ENCODE peak calls at places on chromosome 11, in five cellular contexts. F is neural crest cell, W is HFFc6, E is WTC11, H is lower leg skin. Q is an unnamed sample.

GRCh38 chr11:67271548-67272284 is 5.4 kb downstream of the GRK2 start:
- DNase-seq in F (no peak), W (no peak), E (peak; percentile 28), H (no peak), Q (no peak)

GRCh38 chr11:44944181-44944852 is 6.4 kb downstream of the TP53I11 start:
- DNase-seq in F (no peak), W (no peak), E (no peak), H (no peak), Q (no peak)

GRCh38 chr11:46359936-46360335 is 12.7 kb downstream of the DGKZ start:
- DNase-seq in F (no peak), W (no peak), E (no peak), H (no peak), Q (no peak)

GRCh38 chr11:132980721-132981120 is 551.6 kb downstream of the OPCML start:
- DNase-seq in F (no peak), W (no peak), E (no peak), H (no peak), Q (no peak)

GRCh38 chr11:113781682-113782081 is 2.1 kb downstream of the CLDN25 start:
- DNase-seq in F (no peak), W (no peak), E (no peak), H (no peak), Q (no peak)

GRCh38 chr11:131723088-131723487 is 352.7 kb downstream of the NTM start:
- DNase-seq in F (no peak), W (no peak), E (no peak), H (no peak), Q (no peak)

GRCh38 chr11:104690243-104690642 is 208.0 kb downstream of the CASP12 start:
- DNase-seq in F (no peak), W (no peak), E (no peak), H (no peak), Q (no peak)

GRCh38 chr11:74844865-74845264 is 96.2 kb downstream of the RNF169 start:
- DNase-seq in F (no peak), W (no peak), E (no peak), H (no peak), Q (no peak)

GRCh38 chr11:32569313-32569881 is 14.2 kb upstream of the EIF3M start:
- DNase-seq in F (no peak), W (no peak), E (no peak), H (no peak), Q (no peak)

GRCh38 chr11:86148339-86148738 is 79.5 kb upstream of the PICALM start:
- DNase-seq in F (no peak), W (no peak), E (no peak), H (no peak), Q (no peak)

GRCh38 chr11:120698918-120699317 is 187.4 kb downstream of the GRIK4 start:
- DNase-seq in F (no peak), W (no peak), E (no peak), H (no peak), Q (no peak)

GRCh38 chr11:120694706-120695105 is 183.2 kb downstream of the GRIK4 start:
- DNase-seq in F (no peak), W (no peak), E (no peak), H (no peak), Q (no peak)

GRCh38 chr11:120695426-120695825 is 183.9 kb downstream of the GRIK4 start:
- DNase-seq in F (no peak), W (no peak), E (no peak), H (no peak), Q (no peak)

DNA sequence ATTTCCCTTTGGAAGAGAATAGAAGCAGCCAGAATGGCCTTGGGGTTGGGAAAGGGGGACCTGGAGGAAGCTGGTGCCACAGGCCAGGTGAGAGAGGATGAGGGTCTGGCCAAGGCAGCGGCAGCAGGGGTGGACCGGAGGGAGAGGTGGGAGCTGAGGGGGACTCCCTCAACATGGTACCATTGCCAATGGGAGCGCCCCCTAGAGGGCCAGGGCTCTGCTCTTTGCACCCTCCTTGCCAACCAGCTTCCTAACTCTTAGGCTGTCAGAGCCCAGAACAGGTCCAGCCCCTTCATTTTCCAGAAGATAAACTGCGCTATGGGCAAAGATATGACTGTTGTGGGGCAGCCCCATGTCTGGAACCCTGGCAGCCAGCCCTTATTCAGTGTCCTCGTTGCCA is 185.0 kb downstream of the GRIK4 start:
- DNase-seq in F (no peak), W (no peak), E (peak; percentile 69), H (no peak), Q (no peak)
- TF ChIP-seq CTCF in F (peak; percentile 24), W (peak; percentile 37), E (peak; percentile 33), H (no peak), Q (peak; percentile 9)

GRCh38 chr11:69294621-69295078 is 695 bp downstream of the MYEOV start:
- DNase-seq in F (no peak), W (no peak), E (no peak), H (no peak), Q (no peak)

GRCh38 chr11:69291459-69292110 is 2.4 kb upstream of the MYEOV start:
- DNase-seq in F (no peak), W (no peak), E (no peak), H (no peak), Q (no peak)

GRCh38 chr11:69293819-69294505 is at the start of gene MYEOV:
- DNase-seq in F (no peak), W (no peak), E (peak; percentile 90), H (no peak), Q (peak; percentile 60)

GRCh38 chr11:69292221-69292648 is 1.7 kb upstream of the MYEOV start:
- DNase-seq in F (peak; percentile 50), W (no peak), E (peak; percentile 80), H (no peak), Q (peak; percentile 61)

DNA sequence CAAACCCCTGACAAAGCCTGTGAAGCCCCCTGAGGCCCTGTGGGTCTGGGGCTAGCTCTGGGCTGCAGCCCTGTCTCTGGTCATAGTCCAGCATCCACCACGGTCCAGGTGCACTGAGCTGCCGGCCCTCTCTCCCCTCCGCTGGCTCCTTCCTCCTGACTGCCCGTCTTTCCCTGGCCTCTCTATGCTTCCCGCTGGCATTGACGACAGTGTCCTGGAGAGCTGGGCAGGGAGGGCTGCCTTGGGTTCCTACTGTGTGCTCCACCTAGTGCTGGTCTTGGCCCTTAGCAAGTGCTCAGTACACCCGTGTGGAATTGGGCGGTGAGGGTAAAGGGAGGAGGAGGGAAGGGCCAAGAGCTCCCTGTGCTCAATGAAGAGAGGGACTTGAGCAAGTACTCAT is 868 bp upstream of the MYEOV start:
- DNase-seq in F (no peak), W (no peak), E (no peak), H (no peak), Q (no peak)
- TF ChIP-seq CTCF in F (no peak), W (no peak), E (no peak), H (no peak), Q (no peak)

GRCh38 chr11:62062223-62062861 is 61.5 kb upstream of the INCENP start:
- DNase-seq in F (no peak), W (no peak), E (no peak), H (no peak), Q (no peak)

GRCh38 chr11:62055970-62056369 is 67.8 kb upstream of the INCENP start:
- DNase-seq in F (no peak), W (no peak), E (no peak), H (no peak), Q (no peak)

GRCh38 chr11:62064221-62064620 is 59.6 kb upstream of the INCENP start:
- DNase-seq in F (no peak), W (no peak), E (no peak), H (no peak), Q (no peak)

GRCh38 chr11:62057069-62057468 is 66.7 kb upstream of the INCENP start:
- DNase-seq in F (no peak), W (no peak), E (no peak), H (no peak), Q (no peak)

DNA sequence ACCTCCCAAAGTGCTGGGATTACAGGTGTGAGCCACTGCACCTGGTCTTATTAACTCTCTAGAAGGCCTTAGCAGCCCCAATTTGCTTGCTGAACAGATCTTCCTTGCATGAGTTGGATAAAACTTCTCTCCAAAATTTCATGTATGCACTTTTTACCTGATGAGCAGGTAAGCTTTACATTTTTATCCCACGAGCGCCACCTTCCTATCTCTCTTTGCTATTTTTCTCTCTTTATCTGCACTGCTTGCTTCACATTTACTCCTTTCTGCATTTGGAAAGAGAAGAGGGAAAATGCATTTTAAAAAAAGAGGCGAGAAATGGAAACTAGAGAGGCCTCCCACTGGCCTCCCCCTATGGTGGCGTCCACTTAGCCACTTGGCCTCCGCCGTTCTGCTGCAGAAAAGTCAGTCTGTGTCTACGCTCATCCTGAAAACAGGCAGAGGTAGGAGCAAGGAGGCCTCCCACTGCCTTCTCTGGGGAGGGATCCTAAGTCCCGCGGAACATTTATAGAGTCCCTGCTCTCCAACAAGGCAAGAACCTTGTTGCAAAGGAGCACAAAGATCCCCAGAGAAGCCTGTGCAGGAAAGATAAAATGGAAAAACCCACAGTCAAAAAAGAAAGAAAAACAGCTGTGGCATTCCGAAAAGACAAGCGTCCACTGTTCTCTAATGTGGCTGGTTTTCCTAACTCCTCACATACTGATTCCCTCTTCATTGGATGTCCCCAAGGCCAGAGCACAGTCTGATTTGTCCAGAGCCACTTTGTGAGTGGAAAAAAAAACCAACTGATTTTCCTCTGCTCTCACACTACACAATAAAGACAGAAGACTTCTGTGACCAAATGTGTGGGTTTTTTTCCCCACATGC is 62.2 kb upstream of the INCENP start:
- DNase-seq in F (no peak), W (no peak), E (no peak), H (no peak), Q (no peak)
- TF ChIP-seq CTCF in F (no peak), W (no peak), E (no peak), H (no peak), Q (no peak)

DNA sequence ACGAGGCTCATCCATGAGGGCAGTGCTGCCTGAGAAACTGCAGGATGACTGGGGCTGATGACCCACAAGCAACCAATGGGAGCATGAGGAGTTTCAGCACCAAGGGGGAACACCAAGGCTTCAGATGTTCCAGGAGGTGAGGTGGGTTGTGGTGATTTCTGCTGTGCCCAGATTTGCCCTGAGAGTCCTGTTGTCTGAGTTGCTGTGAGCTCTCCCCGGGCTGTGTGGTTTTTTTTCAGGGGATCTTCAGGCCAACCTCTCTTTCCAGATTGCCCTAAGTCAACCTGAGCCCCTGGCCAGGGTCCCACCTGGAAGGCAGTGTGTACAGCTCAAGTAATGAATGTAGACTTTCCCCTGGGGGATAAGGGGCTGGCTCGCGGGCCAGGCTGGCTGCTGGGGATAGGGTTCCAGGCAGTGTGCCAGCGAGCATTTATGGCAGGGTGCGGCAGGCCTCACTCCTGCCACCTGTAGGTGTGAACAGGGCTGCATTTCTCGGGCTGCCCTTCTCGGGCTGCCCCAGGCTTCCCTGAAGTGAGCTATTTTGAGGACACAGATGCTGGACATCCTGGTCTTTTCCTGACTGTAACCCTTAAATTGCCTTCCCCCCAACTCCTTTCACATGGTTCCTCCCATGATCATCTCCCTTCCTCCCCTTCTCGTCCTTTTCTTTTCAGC is 9.8 kb downstream of the SLC22A6 start:
- DNase-seq in F (no peak), W (no peak), E (peak; percentile 71), H (no peak), Q (peak; percentile 54)
- TF ChIP-seq CTCF in F (peak; percentile 56), W (peak; percentile 65), E (no peak), H (no peak), Q (peak; percentile 56)

DNA sequence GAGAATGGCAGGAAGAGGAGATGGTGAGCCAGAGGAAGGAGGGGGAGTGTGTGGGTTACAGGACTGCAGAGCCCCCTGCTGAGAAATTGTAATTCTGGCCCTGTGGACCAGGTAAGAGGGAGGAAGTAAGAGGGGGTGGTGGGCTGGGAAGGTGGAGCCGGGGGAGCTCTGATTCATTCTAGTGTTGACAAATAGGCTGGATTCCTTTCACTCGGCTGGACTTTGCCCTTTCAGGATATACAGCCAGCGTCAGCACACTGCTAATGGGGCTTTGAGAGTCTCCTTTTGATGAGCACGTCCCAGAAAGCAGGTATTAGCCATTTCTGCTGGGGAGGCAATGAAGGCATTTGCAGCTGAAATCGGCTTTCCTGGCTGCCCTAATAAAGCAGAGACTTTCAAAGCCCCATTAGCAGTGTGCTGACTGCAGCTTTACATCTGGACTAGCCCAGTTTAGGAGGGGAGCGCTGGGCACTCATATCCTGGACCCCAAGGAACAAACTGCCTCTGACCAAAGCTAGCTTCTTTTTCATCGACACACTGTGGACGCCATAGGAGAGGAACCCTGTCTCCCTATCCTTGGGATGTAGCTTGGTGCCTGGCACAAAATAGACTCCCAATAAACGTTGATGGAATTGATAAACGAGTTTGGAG is 44.8 kb upstream of the CADM1 start:
- DNase-seq in F (no peak), W (no peak), E (peak; percentile 66), H (no peak), Q (no peak)
- TF ChIP-seq CTCF in F (no peak), W (no peak), E (no peak), H (no peak), Q (no peak)

Q was measured in nephron progenitor cell.